ENCODE peak calls at places on chromosomes 16 and 17, in eight cellular contexts. E is stomach, B is breast epithelium, I is adrenal gland, T is transverse colon, A is body of pancreas, W is GM12891, C is esophagus squamous epithelium. Y is an unnamed sample.

GRCh38 chr17:82931696-82932060 is 91.9 kb upstream of the ZNF750 start:
- DNase-seq in B (peak), C (no peak), E (peak), I (no peak), W (no peak), T (peak), A (peak), Y (no peak)

GRCh38 chr17:41026668-41027471 is at the start of gene KRTAP1-5:
- DNase-seq in A (peak), I (no peak), B (no peak), T (no peak), W (no peak), E (no peak), C (no peak), Y (no peak)

GRCh38 chr16:15897834-15898254 is 9.4 kb upstream of the CEP20 start:
- DNase-seq in A (no peak), T (no peak), C (no peak), W (peak), E (no peak), I (no peak), B (no peak), Y (no peak)

GRCh38 chr17:80773243-80773991 is 218.2 kb upstream of the CHMP6 start:
- DNase-seq in C (no peak), T (peak), I (no peak), E (no peak), B (no peak), A (no peak), W (no peak), Y (no peak)

GRCh38 chr17:63826468-63827001 is 696 bp upstream of the PSMC5 start:
- DNase-seq in E (no peak), T (peak), I (no peak), B (no peak), A (no peak), C (no peak), W (no peak), Y (no peak)

GRCh38 chr17:48603959-48604769 is 622 bp downstream of the HOXB6 start:
- DNase-seq in W (no peak), A (no peak), I (peak), E (no peak), C (no peak), B (no peak), T (peak), Y (no peak)

GRCh38 chr16:51919736-51920135 is 627.2 kb downstream of the TOX3 start:
- DNase-seq in B (no peak), A (no peak), T (no peak), E (no peak), W (no peak), I (no peak), C (no peak), Y (no peak)

GRCh38 chr16:9885876-9886275 is 296.4 kb downstream of the GRIN2A start:
- DNase-seq in E (no peak), C (no peak), W (no peak), A (no peak), I (no peak), T (no peak), B (no peak), Y (no peak)

GRCh38 chr17:39174907-39175694 is 9.1 kb upstream of the ARL5C start:
- DNase-seq in W (peak), C (no peak), A (peak), B (no peak), T (peak), I (peak), E (peak), Y (no peak)

GRCh38 chr17:42642377-42642776 is 16.7 kb upstream of the TUBG2 start:
- DNase-seq in I (no peak), E (no peak), C (no peak), T (no peak), A (no peak), W (no peak), B (no peak), Y (no peak)

GRCh38 chr16:54456291-54456690 is 169.7 kb upstream of the IRX3 start:
- DNase-seq in C (no peak), T (no peak), A (no peak), B (no peak), I (no peak), W (no peak), E (no peak), Y (no peak)

GRCh38 chr17:28747046-28747691 is 3.4 kb downstream of the TRAF4 start:
- DNase-seq in W (no peak), E (peak), B (peak), T (peak), A (peak), C (no peak), I (peak), Y (no peak)

GRCh38 chr17:7686221-7687071 is 844 bp downstream of the TP53 start:
- DNase-seq in C (peak), B (peak), E (peak), A (peak), T (peak), W (no peak), I (peak), Y (no peak)

GRCh38 chr17:7687908-7688807 is at the start of gene WRAP53:
- DNase-seq in T (peak), C (peak), I (peak), W (peak), A (peak), B (peak), E (peak), Y (peak)

GRCh38 chr17:7684856-7685532 is 2.3 kb downstream of the TP53 start:
- DNase-seq in W (no peak), T (no peak), E (no peak), A (no peak), I (no peak), B (no peak), C (no peak), Y (no peak)

GRCh38 chr17:7687072-7687907 is at the start of gene TP53:
- DNase-seq in B (peak), W (peak), I (peak), E (peak), T (peak), C (peak), A (peak), Y (no peak)

DNA sequence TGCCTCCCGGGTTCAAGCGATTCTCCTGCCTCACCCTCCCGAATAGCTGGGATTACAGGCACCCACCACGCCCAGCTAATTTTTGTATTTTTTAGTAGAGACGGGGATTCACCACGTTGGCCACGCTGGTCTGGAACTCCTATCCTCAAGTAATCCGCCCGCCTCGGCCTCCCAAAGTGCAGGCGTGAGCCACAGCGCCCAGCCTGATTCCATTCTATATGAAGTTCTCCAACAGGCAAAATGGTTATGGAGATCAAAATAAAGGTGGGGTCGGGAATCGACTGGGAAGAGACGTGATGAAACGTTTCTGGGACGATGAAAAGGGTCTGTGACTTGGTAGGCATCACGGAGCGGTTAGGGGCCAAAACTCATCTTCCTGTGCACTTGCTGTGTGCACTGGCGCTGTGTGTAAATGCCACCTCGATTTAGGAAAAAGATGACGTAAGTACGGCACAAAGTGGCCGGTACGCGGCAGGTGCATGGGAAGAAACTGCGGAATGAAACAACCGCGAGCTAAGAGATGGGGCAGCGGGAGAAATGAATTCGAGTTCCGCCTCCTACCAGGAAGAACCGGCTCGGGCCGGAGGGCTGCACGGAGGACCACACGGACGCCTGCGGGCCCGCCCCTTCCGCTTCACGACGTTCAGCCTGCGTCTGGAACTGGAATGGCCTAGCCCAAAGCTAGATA is 1.6 kb downstream of the TP53 start:
- DNase-seq in B (peak), T (peak), E (peak), C (peak), I (peak), W (peak), A (peak), Y (peak)
- TF ChIP-seq POLR2A in B (peak), T (peak), E (no peak), C (peak), I (peak), W (peak), A (peak), Y (no peak)

DNA sequence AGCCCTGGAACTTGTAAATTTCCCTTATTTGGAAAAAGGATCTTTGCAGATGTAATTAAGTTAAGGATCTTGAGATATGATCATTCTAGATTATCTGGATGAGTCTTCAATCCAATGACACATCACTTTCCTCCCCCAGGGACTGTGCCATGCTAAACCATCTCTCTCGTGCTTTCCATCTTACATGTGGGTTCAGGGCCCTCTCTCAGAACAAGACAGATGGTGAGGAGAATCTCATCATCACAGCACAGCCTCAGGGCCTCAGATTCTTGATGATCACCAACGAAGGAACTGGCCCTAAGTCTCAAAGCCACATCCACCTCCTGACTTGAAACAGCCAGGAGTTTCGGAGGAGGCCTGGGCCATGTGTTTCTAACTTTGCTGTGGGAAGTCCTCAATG is 78.7 kb downstream of the LITAF start:
- DNase-seq in T (no peak), W (no peak), C (no peak), B (no peak), I (no peak), E (no peak), A (no peak), Y (no peak)
- TF ChIP-seq POLR2A in T (no peak), W (no peak), C (no peak), B (no peak), I (no peak), E (no peak), A (no peak), Y (no peak)

GRCh38 chr17:50541402-50541915 is 5.5 kb upstream of the SPATA20 start:
- DNase-seq in I (no peak), C (no peak), E (no peak), T (no peak), A (no peak), W (no peak), B (no peak), Y (no peak)

GRCh38 chr17:50539762-50540440 is 7.1 kb upstream of the SPATA20 start:
- DNase-seq in C (no peak), B (peak), T (peak), E (peak), A (no peak), W (no peak), I (no peak), Y (no peak)

GRCh38 chr17:50540485-50541401 is 6.2 kb upstream of the SPATA20 start:
- DNase-seq in B (no peak), W (no peak), T (no peak), E (no peak), I (no peak), C (no peak), A (no peak), Y (no peak)

GRCh38 chr17:50542795-50543774 is 3.9 kb upstream of the SPATA20 start:
- DNase-seq in C (no peak), E (peak), I (peak), W (no peak), A (peak), B (peak), T (peak), Y (no peak)

GRCh38 chr17:50541916-50542688 is 4.9 kb upstream of the SPATA20 start:
- DNase-seq in B (peak), T (peak), I (peak), W (peak), C (no peak), A (peak), E (peak), Y (peak)
- TF ChIP-seq POLR2A in B (no peak), T (peak), I (peak), W (no peak), C (peak), A (peak), E (no peak), Y (peak)

GRCh38 chr16:8674413-8675022 is at the start of gene ABAT:
- DNase-seq in I (peak), W (peak), B (peak), T (peak), C (peak), E (peak), A (peak), Y (peak)
- TF ChIP-seq POLR2A in I (peak), W (peak), B (peak), T (peak), C (peak), E (no peak), A (peak), Y (no peak)

GRCh38 chr17:18038861-18039534 is at the start of the genes ATPAF2 and GID4:
- DNase-seq in E (peak), I (peak), W (peak), A (peak), C (peak), B (peak), T (peak), Y (peak)
- TF ChIP-seq POLR2A in E (no peak), I (peak), W (peak), A (peak), C (peak), B (no peak), T (peak), Y (peak)

GRCh38 chr16:50065241-50065623 is 538 bp upstream of the HEATR3 start:
- DNase-seq in C (no peak), B (no peak), I (no peak), T (no peak), E (no peak), A (no peak), W (no peak), Y (no peak)

GRCh38 chr16:50066482-50067289 is 916 bp downstream of the HEATR3 start:
- DNase-seq in A (no peak), B (no peak), W (no peak), T (no peak), E (no peak), C (no peak), I (no peak), Y (no peak)

GRCh38 chr16:50068550-50068949 is 2.8 kb downstream of the HEATR3 start:
- DNase-seq in B (no peak), I (no peak), T (no peak), C (no peak), E (no peak), W (no peak), A (no peak), Y (no peak)

GRCh38 chr16:50067290-50067853 is 1.6 kb downstream of the HEATR3 start:
- DNase-seq in B (no peak), T (no peak), I (no peak), E (no peak), A (no peak), W (peak), C (no peak), Y (peak)

DNA sequence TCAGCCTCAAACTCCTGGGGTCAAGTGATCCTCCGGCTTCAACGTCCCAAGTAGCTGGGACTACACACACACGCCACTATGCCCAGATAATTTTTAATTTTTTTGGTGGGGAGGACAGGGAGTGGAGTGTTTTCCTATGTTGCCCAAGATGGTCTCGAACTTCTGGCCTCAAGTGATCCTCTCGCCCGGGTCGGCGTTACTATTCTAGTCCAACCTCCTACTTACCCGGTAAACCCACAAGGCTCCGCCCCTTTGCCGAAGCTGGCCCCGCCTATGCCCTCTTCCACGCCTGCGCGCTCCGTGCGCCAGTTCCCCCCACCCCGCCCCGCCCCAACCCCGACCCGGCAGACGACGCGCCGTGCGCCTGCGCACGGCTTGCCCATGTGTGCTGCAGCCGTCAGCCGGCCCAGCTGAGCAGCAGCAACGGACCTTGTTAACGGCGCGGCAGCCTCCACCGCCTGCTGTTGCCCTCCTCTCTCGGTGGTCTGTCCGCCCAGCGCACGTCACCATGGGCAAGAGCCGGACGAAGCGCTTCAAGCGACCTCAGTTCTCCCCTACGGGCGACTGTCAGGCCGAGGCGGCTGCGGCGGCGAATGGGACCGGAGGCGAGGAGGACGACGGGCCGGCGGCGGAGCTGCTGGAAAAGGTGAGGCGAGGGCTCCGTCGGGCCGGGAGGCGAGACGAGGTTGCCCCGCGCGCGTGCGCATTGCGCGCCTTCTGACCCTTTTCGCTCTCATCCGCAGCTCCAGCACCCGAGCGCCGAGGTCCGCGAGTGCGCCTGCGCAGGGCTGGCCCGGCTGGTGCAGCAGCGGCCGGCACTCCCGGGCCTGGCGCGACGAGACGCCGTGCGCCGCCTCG is at the start of gene HEATR3:
- DNase-seq in I (peak), C (peak), E (peak), B (peak), T (peak), W (peak), A (peak), Y (peak)
- TF ChIP-seq POLR2A in I (peak), C (peak), E (no peak), B (no peak), T (peak), W (peak), A (peak), Y (peak)

GRCh38 chr17:62791235-62792121 is 16.6 kb downstream of the MARCHF10 start:
- DNase-seq in T (no peak), B (no peak), C (no peak), A (no peak), W (no peak), I (no peak), E (no peak), Y (no peak)
- TF ChIP-seq POLR2A in T (no peak), B (no peak), C (no peak), A (no peak), W (no peak), I (no peak), E (no peak), Y (no peak)

DNA sequence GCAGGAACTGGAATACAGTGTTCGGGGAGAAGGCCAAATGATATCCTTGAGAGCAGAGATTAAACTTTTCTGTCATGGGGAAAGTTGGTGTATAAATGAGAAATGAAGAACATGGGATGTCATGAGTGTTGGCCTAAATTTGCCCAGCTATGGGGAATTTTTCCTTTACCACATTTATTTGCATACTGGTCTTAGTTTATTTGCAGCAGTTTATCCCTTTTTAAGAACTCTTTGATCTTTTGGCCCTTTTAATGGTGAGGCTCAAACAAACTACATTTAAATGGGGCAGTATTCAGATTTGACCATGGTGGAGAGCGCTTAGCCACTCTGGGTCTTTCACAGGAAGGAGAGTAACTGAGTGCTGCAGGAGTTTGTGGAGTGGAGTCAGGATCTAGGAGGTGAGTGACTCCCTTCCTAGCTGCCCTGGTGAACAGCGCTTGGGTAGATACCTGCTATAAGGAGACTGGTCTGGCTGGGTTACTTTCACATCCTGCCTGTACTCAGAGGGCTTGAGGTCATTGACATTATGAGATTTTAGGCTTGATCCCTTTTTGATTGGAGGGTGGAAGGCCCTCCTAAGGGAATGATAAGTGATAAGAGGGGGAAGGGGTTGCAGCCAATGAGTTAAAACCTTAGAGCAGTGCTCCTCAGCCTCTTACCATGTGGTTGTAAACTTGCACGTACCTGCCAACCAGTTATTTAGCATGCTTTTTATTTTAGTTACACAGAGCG is 10.7 kb downstream of the PYCARD start:
- DNase-seq in C (no peak), I (no peak), E (no peak), A (no peak), W (no peak), T (no peak), B (no peak), Y (no peak)
- TF ChIP-seq POLR2A in C (no peak), I (no peak), E (no peak), A (no peak), W (peak), T (no peak), B (no peak), Y (no peak)

DNA sequence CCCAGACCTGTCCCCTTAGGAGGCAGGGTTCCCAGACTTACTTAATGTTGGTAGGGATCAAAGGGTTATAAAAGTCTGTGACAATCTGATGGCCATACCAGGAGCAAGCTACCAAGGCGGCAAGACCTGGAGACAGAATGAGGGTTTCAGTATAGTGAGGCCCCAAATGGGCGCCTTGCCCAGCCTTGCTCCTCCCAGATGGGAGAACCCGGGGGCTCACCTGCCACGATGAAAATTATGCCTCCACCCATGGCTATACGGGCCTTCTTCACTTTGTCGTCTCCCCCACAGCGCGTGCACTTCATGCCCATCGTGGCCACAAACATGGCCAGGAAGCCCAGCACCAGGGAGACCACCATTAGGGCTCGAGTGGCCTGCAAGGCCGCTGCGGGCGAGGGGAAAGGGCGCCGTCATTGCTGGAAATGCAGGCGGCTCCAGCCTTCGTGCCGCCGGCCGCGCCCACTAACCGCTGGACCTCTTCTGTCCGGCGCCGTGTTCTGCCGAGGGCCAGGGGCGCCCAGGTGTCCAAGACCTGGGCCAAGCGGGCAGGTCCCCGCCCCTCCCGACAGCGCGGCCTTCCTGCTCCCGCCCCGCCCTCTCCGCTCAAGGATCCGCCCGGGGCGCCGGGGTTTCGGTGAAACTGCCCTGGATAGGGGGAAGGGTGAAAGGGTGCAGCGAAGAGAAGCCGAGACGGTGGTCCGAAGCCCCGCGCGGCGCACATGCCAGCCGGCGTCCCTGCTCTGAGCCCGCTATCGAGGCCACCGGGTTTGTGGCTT is 1.5 kb downstream of the CLDN7 start:
- DNase-seq in C (no peak), W (peak), A (peak), B (peak), I (peak), E (peak), T (peak), Y (no peak)
- TF ChIP-seq POLR2A in C (peak), W (no peak), A (peak), B (no peak), I (no peak), E (no peak), T (peak), Y (no peak)

Y was measured in H54.